ENCODE peak calls at places on chromosome 11, in five cellular contexts. C is K562, B is HepG2, I is HCT116, T is IMR-90. S is an unnamed sample.

GRCh38 chr11:24496728-24497396 is at the start of gene LUZP2:
- ATAC-seq in I (no peak), B (peak), C (no peak), T (peak), S (peak)

GRCh38 chr11:66749091-66749490 is 20.1 kb upstream of the SPTBN2 start:
- ATAC-seq in C (no peak), T (no peak), B (no peak), I (no peak), S (no peak)

GRCh38 chr11:27837895-27838563 is 137.8 kb upstream of the BDNF start:
- ATAC-seq in I (no peak), C (no peak), B (no peak), T (no peak), S (no peak)

GRCh38 chr11:119472186-119472855 is 49.3 kb upstream of the THY1 start:
- ATAC-seq in I (no peak), T (no peak), B (peak), C (no peak), S (no peak)

GRCh38 chr11:83549984-83550667 is 264.0 kb upstream of the CCDC90B start:
- ATAC-seq in T (no peak), C (no peak), I (no peak), B (no peak), S (no peak)

GRCh38 chr11:119167933-119168332 is 592 bp upstream of the NLRX1 start:
- ATAC-seq in I (peak), T (no peak), C (no peak), B (peak), S (no peak)

GRCh38 chr11:638616-639323 is 1.7 kb downstream of the DRD4 start:
- ATAC-seq in T (no peak), I (no peak), C (no peak), B (no peak), S (no peak)

GRCh38 chr11:1019321-1019910 is 17.1 kb downstream of the MUC6 start:
- ATAC-seq in I (no peak), T (no peak), B (no peak), C (no peak), S (no peak)

GRCh38 chr11:67045314-67045713 is 11.3 kb upstream of the RHOD start:
- ATAC-seq in T (peak), I (peak), B (no peak), C (peak), S (no peak)

GRCh38 chr11:126319374-126319740 is 15.5 kb downstream of the DCPS start:
- ATAC-seq in T (no peak), C (no peak), B (no peak), I (no peak), S (no peak)

GRCh38 chr11:32266611-32267010 is 168.7 kb downstream of the WT1 start:
- ATAC-seq in B (no peak), T (no peak), C (no peak), I (no peak), S (no peak)

GRCh38 chr11:61447601-61448551 is 18.0 kb downstream of the SDHAF2 start:
- ATAC-seq in C (no peak), T (no peak), B (no peak), I (no peak), S (peak)

GRCh38 chr11:134154441-134154840 is 69.3 kb downstream of the NCAPD3 start:
- ATAC-seq in T (no peak), I (peak), C (no peak), B (no peak), S (no peak)

GRCh38 chr11:66302656-66303055 is 11.0 kb downstream of the TMEM151A start:
- ATAC-seq in I (no peak), B (no peak), C (no peak), T (no peak), S (no peak)

GRCh38 chr11:67433536-67434394 is 3.7 kb downstream of the PTPRCAP start:
- ATAC-seq in C (no peak), T (no peak), I (no peak), B (no peak), S (no peak)

GRCh38 chr11:69499946-69500284 is 18.5 kb downstream of the LINC01488 start:
- ATAC-seq in B (no peak), C (peak), I (no peak), T (no peak), S (no peak)

GRCh38 chr11:73028621-73029020 is 113.5 kb downstream of the FCHSD2 start:
- ATAC-seq in C (no peak), T (no peak), I (no peak), B (no peak), S (no peak)

GRCh38 chr11:85277693-85278092 is 349.5 kb downstream of the DLG2 start:
- ATAC-seq in T (no peak), B (no peak), C (no peak), I (no peak), S (no peak)

GRCh38 chr11:21656065-21656464 is 536.8 kb upstream of the ANO5 start:
- ATAC-seq in T (no peak), I (no peak), C (no peak), B (no peak), S (no peak)

GRCh38 chr11:120710354-120711187 is 199.0 kb downstream of the GRIK4 start:
- ATAC-seq in B (peak), I (peak), C (no peak), T (peak), S (peak)

GRCh38 chr11:77397631-77398030 is 76.3 kb downstream of the PAK1 start:
- ATAC-seq in B (no peak), I (no peak), T (no peak), C (no peak), S (no peak)

GRCh38 chr11:114350022-114350421 is 50.3 kb downstream of the C11orf71 start:
- ATAC-seq in T (no peak), B (no peak), I (no peak), C (no peak), S (no peak)

GRCh38 chr11:1690167-1691026 is 6.6 kb upstream of the KRTAP5-6 start:
- ATAC-seq in C (no peak), I (no peak), B (peak), T (no peak), S (no peak)

GRCh38 chr11:14422814-14423182 is 63.8 kb upstream of the RRAS2 start:
- ATAC-seq in B (peak), T (peak), I (no peak), C (no peak), S (no peak)

GRCh38 chr11:81966340-81966739 is 767.3 kb downstream of the FAM181B start:
- ATAC-seq in B (no peak), T (no peak), I (no peak), C (no peak), S (no peak)

GRCh38 chr11:38517991-38518390 is 1920.0 kb upstream of the RAG2 start:
- ATAC-seq in T (no peak), B (no peak), I (no peak), C (peak), S (no peak)

GRCh38 chr11:71580057-71581003 is 2.3 kb downstream of the KRTAP5-11 start:
- ATAC-seq in T (peak), I (peak), C (peak), B (peak), S (peak)

GRCh38 chr11:63769719-63770443 is 1.3 kb upstream of the ZFTA start:
- ATAC-seq in B (no peak), I (no peak), T (no peak), C (no peak), S (no peak)

GRCh38 chr11:31987118-31988005 is 103.5 kb upstream of the RCN1 start:
- ATAC-seq in C (no peak), B (no peak), T (peak), I (no peak), S (no peak)

GRCh38 chr11:133386262-133386661 is 146.0 kb downstream of the OPCML start:
- ATAC-seq in C (no peak), T (no peak), B (no peak), I (no peak), S (no peak)

GRCh38 chr11:12810497-12810896 is 136.3 kb downstream of the TEAD1 start:
- ATAC-seq in B (no peak), I (no peak), T (no peak), C (peak), S (no peak)

GRCh38 chr11:96154802-96155520 is 188.0 kb downstream of the MAML2 start:
- ATAC-seq in C (no peak), I (no peak), B (no peak), T (no peak), S (no peak)
- H3K4me3 ChIP-seq in C (no peak), I (no peak), B (no peak), T (no peak), S (no peak)

GRCh38 chr11:35458846-35459245 is 39.5 kb upstream of the SLC1A2 start:
- ATAC-seq in I (no peak), B (no peak), T (no peak), C (no peak), S (no peak)

GRCh38 chr11:35464308-35464707 is 45.0 kb upstream of the SLC1A2 start:
- ATAC-seq in C (no peak), I (peak), B (no peak), T (peak), S (no peak)

GRCh38 chr11:35466058-35466457 is 46.7 kb upstream of the SLC1A2 start:
- ATAC-seq in T (no peak), C (no peak), I (no peak), B (no peak), S (no peak)

GRCh38 chr11:35461917-35462316 is 42.6 kb upstream of the SLC1A2 start:
- ATAC-seq in T (no peak), I (peak), C (no peak), B (no peak), S (no peak)

DNA sequence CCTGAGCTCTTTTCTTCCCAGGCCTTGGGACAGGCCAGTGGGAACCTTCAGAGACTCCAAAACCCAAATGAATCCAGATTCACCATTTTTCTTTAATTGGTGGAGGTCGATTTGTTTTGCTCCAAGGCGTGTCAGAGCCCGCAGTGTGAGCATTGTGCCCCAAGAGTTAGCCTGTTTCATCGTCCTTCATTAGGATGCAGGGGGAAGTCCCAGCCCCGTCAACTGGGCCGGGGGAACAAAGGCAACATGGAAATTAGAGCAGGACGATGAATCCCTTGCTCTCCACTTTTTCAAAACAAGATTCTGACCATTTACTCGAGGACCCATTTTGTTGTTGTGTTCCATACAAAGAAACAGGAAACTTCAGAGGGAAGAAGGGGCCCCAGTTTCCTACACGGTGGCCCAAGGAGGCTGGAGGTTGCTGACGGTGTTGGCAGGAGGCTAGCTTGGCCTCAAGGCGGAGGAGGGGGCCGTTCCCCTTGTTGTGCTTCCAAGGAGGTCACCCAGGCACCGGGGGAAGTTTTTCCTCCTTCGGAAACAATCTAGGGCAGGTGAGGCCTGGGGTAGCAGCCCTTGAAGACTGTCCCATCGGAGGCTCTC is 44.0 kb upstream of the SLC1A2 start:
- ATAC-seq in T (no peak), B (no peak), I (no peak), C (no peak), S (no peak)
- TF ChIP-seq POLR2A in T (no peak), B (no peak), I (no peak), C (no peak), S (no peak)

DNA sequence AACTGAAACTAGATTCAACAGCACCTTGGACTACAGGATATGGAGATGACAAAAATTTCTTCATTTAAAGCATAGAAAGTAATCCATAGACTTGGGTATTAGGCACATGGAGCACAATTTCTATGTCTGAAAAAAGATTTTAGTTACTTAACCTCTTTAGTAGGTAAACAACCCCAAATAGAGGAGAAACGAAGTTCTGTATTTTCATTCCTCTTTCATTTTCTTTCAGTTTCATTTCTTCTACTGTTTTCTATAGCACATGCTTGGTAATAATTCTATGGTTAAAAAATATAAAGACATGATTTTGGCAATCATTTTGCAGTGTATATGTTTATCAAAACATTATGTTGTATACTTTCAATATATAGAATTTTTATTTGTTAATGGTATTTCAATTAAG is 99.5 kb downstream of the CASP12 start:
- ATAC-seq in T (no peak), I (no peak), C (no peak), B (no peak), S (no peak)
- H3K4me3 ChIP-seq in T (no peak), I (no peak), C (no peak), B (no peak), S (no peak)

GRCh38 chr11:123616505-123617198 is 37.8 kb downstream of the SCN3B start:
- ATAC-seq in B (no peak), I (no peak), T (peak), C (no peak), S (peak)
- TF ChIP-seq POLR2A in B (no peak), I (no peak), T (no peak), C (no peak), S (no peak)

GRCh38 chr11:76244311-76245061 is 38.2 kb upstream of the WNT11 start:
- ATAC-seq in C (no peak), I (no peak), B (no peak), T (no peak), S (no peak)
- H3K4me3 ChIP-seq in C (no peak), I (no peak), B (no peak), T (no peak), S (no peak)

GRCh38 chr11:35143509-35144102 is 4.6 kb downstream of the CD44 start:
- ATAC-seq in I (no peak), B (no peak), C (no peak), T (no peak), S (no peak)
- TF ChIP-seq POLR2A in I (no peak), B (no peak), C (no peak), T (no peak), S (no peak)

GRCh38 chr11:20154381-20154780 is 5.9 kb downstream of the DBX1 start:
- ATAC-seq in I (no peak), B (no peak), C (no peak), T (no peak), S (no peak)

GRCh38 chr11:20156280-20156875 is 3.9 kb downstream of the DBX1 start:
- ATAC-seq in B (peak), C (no peak), T (no peak), I (no peak), S (no peak)

GRCh38 chr11:20157768-20158167 is 2.5 kb downstream of the DBX1 start:
- ATAC-seq in T (no peak), I (no peak), C (no peak), B (no peak), S (no peak)

GRCh38 chr11:20156876-20157613 is 3.2 kb downstream of the DBX1 start:
- ATAC-seq in C (no peak), T (no peak), I (no peak), B (no peak), S (no peak)

GRCh38 chr11:20155683-20156279 is 4.5 kb downstream of the DBX1 start:
- ATAC-seq in I (no peak), T (no peak), C (peak), B (peak), S (no peak)
- H3K4me3 ChIP-seq in I (no peak), T (no peak), C (no peak), B (peak), S (no peak)

DNA sequence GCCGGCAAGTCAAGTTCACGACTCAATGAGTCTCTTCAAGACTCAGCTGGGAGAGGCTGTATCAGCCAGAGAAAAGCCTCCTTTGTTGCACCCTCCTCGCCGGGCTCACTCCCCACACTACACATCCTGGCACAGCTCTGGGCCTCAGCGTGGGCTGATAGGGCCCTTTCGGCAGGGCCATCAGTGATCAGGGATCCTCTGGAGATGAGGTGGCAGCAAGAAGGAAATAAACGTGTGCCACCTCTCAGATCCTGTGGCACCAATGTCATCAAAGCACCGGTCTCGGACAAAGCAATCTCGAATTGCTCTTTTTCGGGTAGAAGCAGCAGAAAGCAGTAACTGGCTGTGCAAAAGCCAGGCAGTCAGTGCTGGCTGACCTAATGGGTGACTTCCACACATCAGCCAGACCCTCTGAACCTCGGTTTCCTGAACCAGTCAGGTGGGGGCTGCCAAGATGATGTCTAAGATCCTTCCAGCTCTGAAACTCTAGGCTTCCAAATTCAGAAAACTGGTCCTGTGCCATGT is 2.1 kb downstream of the EHD1 start:
- ATAC-seq in T (no peak), I (no peak), B (no peak), C (no peak), S (no peak)
- TF ChIP-seq POLR2A in T (no peak), I (no peak), B (no peak), C (no peak), S (no peak)

DNA sequence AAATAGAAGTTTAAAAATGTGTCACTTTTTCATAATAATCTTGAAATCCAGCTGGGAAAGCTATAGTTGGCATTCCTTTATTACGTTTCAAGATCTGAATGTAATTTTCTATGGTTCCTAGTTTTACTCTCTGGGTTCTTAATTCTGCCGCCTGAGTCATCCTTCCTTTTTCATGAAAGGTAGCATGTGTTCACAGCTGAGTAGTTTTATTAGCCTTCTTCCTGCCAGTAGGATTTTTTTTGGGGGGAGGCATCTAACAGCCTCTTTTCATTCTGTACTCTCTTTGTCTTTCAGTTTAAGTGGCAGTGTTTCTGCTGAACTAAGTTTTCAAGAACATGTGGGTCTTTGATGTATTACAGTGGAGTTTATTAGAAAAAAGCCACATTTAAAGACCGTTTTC is 36.5 kb downstream of the OR2AG2 start:
- ATAC-seq in B (no peak), T (no peak), C (no peak), I (no peak), S (no peak)
- H3K4me3 ChIP-seq in B (no peak), T (no peak), C (no peak), I (no peak), S (no peak)

S was measured in gastroesophageal sphincter.